ENCODE peak calls at places on chromosomes 16 and 17, in seven cellular contexts. S, Z, N, T, K, F and Q are unnamed samples.

GRCh38 chr17:34206569-34206968 is 48.5 kb upstream of the CCL2 start:
- DNase-seq in F (no peak), K (no peak), Z (no peak), T (no peak), N (no peak), S (no peak), Q (no peak)

GRCh38 chr17:57033296-57033695 is 51.8 kb upstream of the AKAP1 start:
- DNase-seq in T (no peak), S (no peak), Z (no peak), N (no peak), F (no peak), K (no peak), Q (peak)

GRCh38 chr17:59004338-59005111 is 102.2 kb downstream of the TRIM37 start:
- DNase-seq in F (peak), N (peak), Z (peak), S (peak), K (peak), T (peak), Q (peak)

GRCh38 chr16:55503726-55504553 is 4.9 kb upstream of the LPCAT2 start:
- DNase-seq in N (no peak), K (no peak), T (no peak), Z (no peak), F (no peak), S (no peak), Q (no peak)

GRCh38 chr16:84581161-84581560 is 36.7 kb downstream of the COTL1 start:
- DNase-seq in F (no peak), T (no peak), K (no peak), N (no peak), S (no peak), Z (no peak), Q (no peak)

GRCh38 chr17:45020354-45021138 is 30.9 kb downstream of the DCAKD start:
- DNase-seq in Z (peak), S (no peak), F (no peak), N (no peak), T (no peak), K (peak), Q (no peak)

GRCh38 chr17:76599699-76600460 is 14.2 kb upstream of the ST6GALNAC2 start:
- DNase-seq in K (no peak), F (no peak), T (no peak), N (no peak), Z (no peak), S (no peak), Q (no peak)

GRCh38 chr17:31274252-31274651 is 22.8 kb downstream of the OMG start:
- DNase-seq in S (peak), F (no peak), N (no peak), Z (no peak), T (peak), K (no peak), Q (peak)

GRCh38 chr16:68332411-68333121 is 21.7 kb downstream of the PRMT7 start:
- DNase-seq in F (peak), S (peak), Z (no peak), K (no peak), N (no peak), T (peak), Q (no peak)

GRCh38 chr17:47628014-47628413 is 21.7 kb upstream of the KPNB1 start:
- DNase-seq in F (no peak), T (no peak), N (no peak), S (no peak), Z (no peak), K (no peak), Q (no peak)

GRCh38 chr17:78329263-78330059 is 30.4 kb downstream of the SOCS3 start:
- DNase-seq in T (no peak), K (no peak), N (peak), S (peak), F (no peak), Z (no peak), Q (peak)

GRCh38 chr16:57621521-57622268 is 6.7 kb upstream of the ADGRG1 start:
- DNase-seq in F (no peak), N (no peak), K (no peak), T (peak), S (peak), Z (no peak), Q (peak)

GRCh38 chr17:34163681-34164080 is 91.4 kb upstream of the CCL2 start:
- DNase-seq in S (peak), K (peak), Z (peak), N (no peak), F (peak), T (peak), Q (no peak)

GRCh38 chr17:76537578-76538280 is at the start of gene CYGB:
- DNase-seq in K (peak), N (no peak), Z (peak), T (peak), F (no peak), S (peak), Q (no peak)

GRCh38 chr16:53372942-53373871 is 61.1 kb upstream of the RBL2 start:
- DNase-seq in Z (no peak), T (no peak), F (peak), K (peak), S (no peak), N (peak), Q (peak)

GRCh38 chr16:88764913-88765349 is 20.1 kb downstream of the PIEZO1 start:
- DNase-seq in Z (no peak), N (no peak), T (peak), K (peak), F (no peak), S (peak), Q (peak)

GRCh38 chr16:84079664-84080063 is 37.1 kb upstream of the SLC38A8 start:
- DNase-seq in K (no peak), T (no peak), N (no peak), F (no peak), S (no peak), Z (no peak), Q (no peak)

GRCh38 chr16:16133943-16134604 is 89.2 kb downstream of the ABCC6 start:
- DNase-seq in Z (no peak), T (no peak), K (no peak), F (no peak), S (no peak), N (no peak), Q (no peak)

GRCh38 chr17:4947010-4947410 is 1.3 kb downstream of the PFN1 start:
- DNase-seq in S (peak), F (no peak), K (no peak), N (no peak), Z (peak), T (no peak), Q (no peak)

GRCh38 chr16:14489460-14489859 is 140.6 kb downstream of the PARN start:
- DNase-seq in N (peak), K (peak), S (peak), T (peak), F (no peak), Z (peak), Q (peak)

GRCh38 chr16:15837761-15838160 is 19.1 kb downstream of the MYH11 start:
- DNase-seq in S (no peak), N (no peak), T (no peak), K (no peak), Z (no peak), F (no peak), Q (no peak)

GRCh38 chr17:6269474-6269873 is 165.4 kb downstream of the AIPL1 start:
- DNase-seq in F (peak), N (peak), K (peak), S (peak), T (peak), Z (peak), Q (peak)

GRCh38 chr17:12099412-12099811 is 78.7 kb downstream of the MAP2K4 start:
- DNase-seq in S (no peak), T (no peak), F (no peak), K (no peak), N (no peak), Z (no peak), Q (no peak)

GRCh38 chr17:12107905-12108304 is 87.2 kb downstream of the MAP2K4 start:
- DNase-seq in N (no peak), T (no peak), F (no peak), Z (no peak), K (no peak), S (peak), Q (peak)

DNA sequence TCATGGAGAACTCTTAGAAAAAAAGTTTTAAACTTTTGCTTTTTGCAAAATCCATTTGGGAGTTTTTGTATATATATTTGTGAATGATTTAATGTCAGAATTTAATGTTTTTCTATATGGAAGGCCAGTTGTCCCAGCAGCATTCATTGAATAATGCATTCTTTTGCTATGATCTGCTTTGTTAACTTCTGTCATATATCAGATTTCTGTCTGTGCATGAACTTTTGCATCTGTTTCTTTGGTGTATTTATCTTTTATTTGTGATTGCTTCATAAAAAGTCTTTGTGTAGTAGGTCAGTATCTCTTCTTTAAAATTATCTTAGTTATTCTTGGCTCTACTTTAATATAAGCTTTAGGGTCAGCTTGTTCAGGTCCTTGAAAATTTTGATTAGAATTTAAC is 84.2 kb downstream of the MAP2K4 start:
- DNase-seq in N (no peak), S (no peak), F (no peak), K (no peak), Z (no peak), T (no peak), Q (no peak)
- TF ChIP-seq EZH2phosphoT487 in N (no peak), S (no peak), F (no peak), K (no peak), Z (no peak), T (no peak), Q (no peak)

DNA sequence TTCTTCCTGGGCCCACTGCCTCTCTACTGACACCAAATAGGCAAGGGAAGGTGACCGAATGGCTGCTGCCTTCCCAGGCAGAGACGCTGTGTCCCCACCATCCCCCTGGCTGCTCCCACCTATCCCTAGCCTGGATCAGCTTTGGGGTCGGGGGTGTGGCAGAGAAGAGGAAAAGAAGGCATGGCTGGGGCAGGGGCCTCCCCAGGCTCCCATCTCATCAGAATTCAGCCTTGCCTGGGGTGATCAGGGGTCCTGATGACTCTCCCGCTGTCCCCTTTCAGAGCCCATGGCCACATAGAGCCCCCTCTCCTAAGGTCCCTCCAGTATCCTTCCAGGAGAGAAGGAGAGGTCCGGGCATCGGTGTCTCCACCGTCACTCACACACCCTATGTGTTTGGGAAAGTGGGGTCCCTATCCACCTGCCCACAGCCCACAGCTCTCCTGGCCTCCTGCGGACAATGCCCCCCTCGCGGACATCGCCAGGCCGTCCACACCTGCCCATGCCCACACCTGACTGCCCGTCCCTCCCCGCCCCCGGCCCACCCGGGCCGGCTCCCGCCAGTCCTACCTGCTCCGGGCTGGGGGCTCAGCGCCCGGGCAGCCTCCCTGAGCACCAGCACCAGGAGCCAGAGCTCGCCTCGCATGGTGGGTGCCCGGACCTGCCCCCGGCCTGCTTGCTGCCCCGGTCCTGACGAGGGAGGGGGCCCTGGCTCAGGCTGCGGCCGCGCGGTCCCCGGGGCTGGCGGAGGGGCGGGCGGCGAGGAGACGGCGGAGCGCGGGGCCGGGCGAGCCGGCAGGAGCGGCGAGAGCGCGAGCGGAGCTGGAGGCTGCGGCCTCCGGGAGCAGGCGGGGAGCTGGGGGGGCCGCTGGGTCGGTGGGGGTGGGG is at the start of gene PLXDC1:
- DNase-seq in Z (peak), F (no peak), T (peak), K (no peak), N (no peak), S (peak), Q (no peak)
- TF ChIP-seq EZH2 in Z (peak), F (no peak), T (no peak), K (no peak), N (no peak), S (no peak), Q (no peak)

GRCh38 chr17:21173543-21173942 is 40.4 kb downstream of the TMEM11 start:
- DNase-seq in S (no peak), T (no peak), N (no peak), F (no peak), K (no peak), Z (no peak), Q (no peak)
- H3K27ac ChIP-seq in S (no peak), T (no peak), N (no peak), F (no peak), K (no peak), Z (no peak), Q (no peak)

GRCh38 chr17:41538565-41538991 is 10.5 kb upstream of the KRT19 start:
- DNase-seq in S (peak), F (no peak), T (peak), N (no peak), K (peak), Z (no peak), Q (peak)
- TF ChIP-seq EZH2phosphoT487 in S (no peak), F (no peak), T (no peak), N (no peak), K (no peak), Z (no peak), Q (no peak)

GRCh38 chr16:990516-991291 is 9.1 kb downstream of the SOX8 start:
- DNase-seq in Z (peak), F (no peak), K (no peak), S (no peak), N (no peak), T (no peak), Q (no peak)
- TF ChIP-seq EZH2 in Z (no peak), F (no peak), K (no peak), S (no peak), N (no peak), T (no peak), Q (no peak)

GRCh38 chr17:2392252-2393183 is 8.3 kb downstream of the MNT start:
- DNase-seq in Z (peak), S (peak), K (peak), F (peak), N (peak), T (peak), Q (peak)

GRCh38 chr17:2393954-2394749 is 6.7 kb downstream of the MNT start:
- DNase-seq in T (no peak), N (no peak), K (peak), F (no peak), S (no peak), Z (peak), Q (no peak)

GRCh38 chr17:2394775-2395191 is 6.1 kb downstream of the MNT start:
- DNase-seq in N (no peak), K (no peak), F (no peak), Z (no peak), T (no peak), S (no peak), Q (no peak)

GRCh38 chr17:2391597-2392251 is 9.1 kb downstream of the MNT start:
- DNase-seq in K (no peak), T (no peak), Z (no peak), S (no peak), N (no peak), F (no peak), Q (no peak)

DNA sequence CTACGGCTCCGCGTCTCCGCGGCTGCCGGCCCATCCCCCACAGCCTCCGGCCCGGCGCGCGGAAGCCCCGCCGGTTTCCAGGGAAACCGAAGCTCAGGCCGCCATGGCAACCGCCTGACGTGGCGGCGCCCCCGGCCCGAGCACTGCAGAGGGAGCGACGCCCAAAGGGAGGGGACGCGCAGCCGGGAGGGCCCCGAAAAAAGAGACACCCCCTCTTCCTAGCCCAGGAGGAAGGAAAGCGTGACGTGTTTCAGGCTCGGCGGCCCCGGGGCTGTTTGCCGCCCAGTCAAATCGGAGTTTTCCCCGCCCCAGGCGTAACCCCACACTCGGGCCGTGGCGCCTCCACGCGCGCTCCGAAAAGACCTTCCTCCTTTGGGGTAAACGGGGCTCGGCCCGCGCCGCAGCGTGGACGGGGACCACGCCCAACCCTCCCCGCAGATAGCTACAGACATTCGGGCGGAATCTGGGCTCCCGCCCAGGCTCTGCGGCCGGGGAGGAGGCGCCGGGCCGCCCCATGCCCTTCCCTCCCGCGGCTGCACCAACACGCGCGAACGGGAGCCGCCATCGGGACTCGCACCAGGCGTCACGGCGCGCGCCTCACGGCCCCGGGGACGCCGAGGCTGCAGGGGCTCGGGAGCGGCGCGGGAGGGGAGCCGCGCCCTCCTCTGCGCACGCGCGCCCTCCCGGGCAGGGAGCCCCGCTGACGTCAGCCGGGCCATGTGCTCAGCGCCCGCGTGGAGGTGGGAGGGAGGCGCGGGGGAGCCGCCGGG is 7.5 kb downstream of the MNT start:
- DNase-seq in K (peak), S (peak), T (peak), N (no peak), F (peak), Z (peak), Q (peak)
- H3K27ac ChIP-seq in K (peak), S (peak), T (peak), N (peak), F (peak), Z (peak), Q (peak)